ENCODE peak calls at places on chromosome 6, in six cellular contexts. N is fibroblast of the aortic adventitia; M is cardiac fibroblast; Y is psoas muscle; D is WERI-Rb-1; I is CD4-positive, alpha-beta T cell. K is an unnamed sample.

GRCh38 chr6:90098637-90099036 is 198.0 kb downstream of the BACH2 start:
- DNase-seq in D (no peak), I (no peak), Y (no peak), N (no peak), M (peak; percentile 42), K (no peak)

GRCh38 chr6:107657373-107657754 is 166.7 kb downstream of the SCML4 start:
- DNase-seq in N (no peak), D (no peak), I (no peak), M (no peak), Y (no peak), K (no peak)

GRCh38 chr6:141548969-141549368 is 583.8 kb upstream of the GJE1 start:
- DNase-seq in I (no peak), D (no peak), M (peak; percentile 27), N (no peak), Y (no peak), K (no peak)

GRCh38 chr6:136607204-136607931 is 57.1 kb upstream of the MAP7 start:
- DNase-seq in I (no peak), N (peak; percentile 28), D (no peak), Y (no peak), M (no peak), K (no peak)

GRCh38 chr6:168107191-168107940 is 28.4 kb upstream of the FRMD1 start:
- DNase-seq in I (no peak), M (peak; percentile 11), D (no peak), Y (peak; percentile 53), N (no peak), K (no peak)

GRCh38 chr6:69732640-69733039 is 64.2 kb downstream of the LMBRD1 start:
- DNase-seq in I (no peak), D (no peak), Y (no peak), M (peak; percentile 36), N (peak; percentile 31), K (no peak)

GRCh38 chr6:5540375-5540774 is 279.1 kb downstream of the FARS2 start:
- DNase-seq in I (no peak), M (no peak), Y (no peak), N (no peak), D (no peak), K (no peak)

GRCh38 chr6:48615041-48615440 is 504.0 kb upstream of the PTCHD4 start:
- DNase-seq in M (no peak), I (no peak), N (peak; percentile 46), D (no peak), Y (no peak), K (no peak)

GRCh38 chr6:130680118-130680517 is 147.1 kb upstream of the SMLR1 start:
- DNase-seq in N (peak; percentile 91), Y (no peak), M (peak; percentile 82), I (no peak), D (no peak), K (no peak)

GRCh38 chr6:100449239-100449691 is 15.5 kb downstream of the SIM1 start:
- DNase-seq in N (no peak), M (no peak), D (no peak), Y (no peak), I (no peak), K (no peak)

GRCh38 chr6:82072771-82073170 is 174.8 kb downstream of the IBTK start:
- DNase-seq in M (no peak), N (peak; percentile 22), Y (no peak), D (no peak), I (no peak), K (no peak)

GRCh38 chr6:23523771-23524170 is 602.2 kb upstream of the NRSN1 start:
- DNase-seq in D (no peak), Y (no peak), N (no peak), M (no peak), I (no peak), K (no peak)

DNA sequence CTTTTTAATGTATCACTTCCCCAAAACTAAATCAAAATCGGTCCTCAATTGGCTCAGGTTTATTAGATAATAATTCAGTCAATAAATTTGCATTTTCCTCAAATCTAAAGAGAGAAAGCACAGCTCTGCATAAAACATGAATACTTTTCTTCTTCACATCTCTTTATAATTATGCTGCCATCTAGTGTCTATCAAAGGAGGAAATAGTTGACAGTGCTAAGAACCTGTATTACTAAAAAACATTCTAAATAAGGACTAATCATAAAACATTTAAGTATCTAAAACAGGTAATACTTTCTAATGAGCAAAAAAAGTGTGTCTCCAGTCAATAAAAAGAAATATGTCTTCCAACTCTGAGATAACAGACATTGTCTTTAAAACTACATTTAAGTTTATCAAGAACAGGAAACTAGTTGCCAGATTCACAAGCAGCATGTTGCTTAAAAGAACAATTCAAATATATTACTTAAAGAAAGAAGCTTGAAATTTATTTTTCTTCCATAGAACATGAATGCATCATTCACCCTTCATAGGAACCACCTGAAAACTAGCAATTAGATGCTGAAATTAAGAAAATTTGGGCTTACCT is 56.5 kb upstream of the DST start:
- DNase-seq in I (no peak), N (peak; percentile 70), D (no peak), Y (no peak), M (peak; percentile 65), K (no peak)
- TF ChIP-seq CTCF in I (peak; percentile 28), N (peak; percentile 44), D (peak; percentile 23), Y (peak; percentile 64), M (peak; percentile 33), K (peak; percentile 53)

GRCh38 chr6:163707385-163708355 is 293.2 kb downstream of the QKI start:
- DNase-seq in I (no peak), M (no peak), Y (no peak), N (no peak), D (no peak), K (no peak)
- TF ChIP-seq CTCF in I (no peak), M (no peak), Y (no peak), N (no peak), D (no peak), K (no peak)

GRCh38 chr6:77624468-77624867 is 28.4 kb upstream of the MEI4 start:
- DNase-seq in Y (no peak), D (no peak), I (no peak), M (no peak), N (no peak), K (no peak)

GRCh38 chr6:77619114-77619513 is 33.7 kb upstream of the MEI4 start:
- DNase-seq in M (no peak), I (no peak), Y (no peak), N (no peak), D (no peak), K (no peak)

GRCh38 chr6:77620290-77620882 is 32.5 kb upstream of the MEI4 start:
- DNase-seq in M (no peak), D (peak; percentile 47), N (no peak), I (no peak), Y (no peak), K (no peak)
- TF ChIP-seq CTCF in M (peak; percentile 51), D (peak; percentile 61), N (no peak), I (no peak), Y (no peak), K (peak; percentile 30)

DNA sequence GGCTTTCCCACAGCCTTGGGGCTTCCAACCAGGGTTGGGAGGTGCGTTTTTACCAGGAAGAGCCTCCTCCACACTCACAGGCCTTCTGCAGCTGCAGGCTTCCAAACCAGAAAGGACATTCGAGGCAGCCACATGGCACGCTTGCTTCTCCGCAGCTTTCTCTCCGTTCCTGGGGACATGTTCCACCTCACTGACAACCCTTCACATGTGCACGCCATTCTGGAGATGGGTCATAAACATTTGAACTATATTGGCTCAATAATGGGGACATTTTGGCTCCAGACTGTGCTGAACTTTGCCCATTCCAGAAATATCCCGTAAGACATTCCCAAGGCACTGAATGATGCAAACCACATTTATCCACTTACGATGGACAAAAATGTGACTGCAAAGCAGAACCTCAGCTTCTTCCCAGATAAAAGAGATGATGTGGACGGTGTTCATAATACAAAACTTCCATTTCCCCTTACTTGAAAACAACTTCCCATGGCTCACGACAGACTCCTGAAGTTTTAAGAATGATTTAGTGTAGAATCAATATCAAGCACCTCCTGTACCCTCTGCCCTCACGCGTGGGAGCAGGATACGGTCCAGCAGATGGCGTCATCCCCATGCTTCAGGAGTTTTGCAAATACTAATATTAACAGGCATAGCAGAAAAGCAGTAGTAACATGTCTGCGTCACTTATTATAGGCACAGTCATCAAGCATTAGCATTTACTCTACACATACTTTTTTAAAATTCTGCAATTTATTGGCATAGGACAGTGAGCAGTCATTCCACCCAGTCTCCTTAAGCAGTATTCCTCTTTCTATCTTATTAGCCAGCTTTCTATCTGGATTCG is 25.4 kb upstream of the FOXF2 start:
- DNase-seq in Y (peak; percentile 71), D (peak; percentile 63), M (no peak), N (peak; percentile 75), I (no peak), K (no peak)
- TF ChIP-seq CTCF in Y (peak; percentile 15), D (peak; percentile 65), M (no peak), N (peak; percentile 27), I (no peak), K (peak; percentile 22)

GRCh38 chr6:7939864-7940228 is 29.3 kb upstream of the TXNDC5 start:
- DNase-seq in D (no peak), Y (no peak), M (peak; percentile 29), I (no peak), N (no peak), K (no peak)

GRCh38 chr6:7933794-7934193 is 23.2 kb upstream of the TXNDC5 start:
- DNase-seq in D (no peak), I (no peak), Y (no peak), M (no peak), N (no peak), K (no peak)

GRCh38 chr6:7938562-7939185 is 28.1 kb upstream of the TXNDC5 start:
- DNase-seq in N (no peak), I (no peak), D (no peak), Y (no peak), M (no peak), K (no peak)

GRCh38 chr6:7939186-7939863 is 28.7 kb upstream of the TXNDC5 start:
- DNase-seq in N (no peak), I (no peak), M (peak; percentile 16), D (no peak), Y (no peak), K (no peak)
- TF ChIP-seq CTCF in N (no peak), I (no peak), M (no peak), D (no peak), Y (no peak), K (no peak)

K was measured in progenitor cell of endocrine pancreas.